ENCODE peak calls at places on chromosomes 2 and 18, in four cellular contexts. D is colonic mucosa, T is uterus, G is hepatocyte. P is an unnamed sample.

GRCh38 chr2:205808493-205809121 is 126.3 kb downstream of the NRP2 start:
- DNase-seq in D (no peak), T (no peak), G (no peak), P (no peak)

GRCh38 chr2:98577313-98577712 is 31.0 kb downstream of the COA5 start:
- DNase-seq in D (peak; percentile 13), T (no peak), G (no peak), P (no peak)

GRCh38 chr2:122528958-122529670 is 773.7 kb downstream of the TSN start:
- DNase-seq in D (no peak), T (no peak), G (no peak), P (no peak)

GRCh38 chr2:212730994-212731393 is 192.4 kb upstream of the ERBB4 start:
- DNase-seq in D (no peak), T (no peak), G (no peak), P (no peak)

GRCh38 chr18:3596324-3597158 is 146.6 kb downstream of the TGIF1 start:
- DNase-seq in D (peak; percentile 70), T (peak; percentile 38), G (peak; percentile 54), P (no peak)

GRCh38 chr18:55048892-55049291 is 89.6 kb upstream of the CCDC68 start:
- DNase-seq in D (no peak), T (no peak), G (no peak), P (peak; percentile 5)

GRCh38 chr2:232926448-232927040 is 56.5 kb downstream of the SNORC start:
- DNase-seq in D (no peak), T (no peak), G (no peak), P (no peak)

GRCh38 chr18:34222025-34222395 is 2.7 kb downstream of the NOL4 start:
- DNase-seq in D (no peak), T (no peak), G (peak; percentile 5), P (no peak)

GRCh38 chr2:200021449-200022114 is 66.2 kb downstream of the MAIP1 start:
- DNase-seq in D (no peak), T (no peak), G (no peak), P (no peak)

GRCh38 chr2:1203772-1204171 is 209.5 kb upstream of the TPO start:
- DNase-seq in D (no peak), T (no peak), G (no peak), P (no peak)

GRCh38 chr2:227411990-227412350 is 24.2 kb upstream of the SCYGR1 start:
- DNase-seq in D (no peak), T (no peak), G (no peak), P (no peak)

GRCh38 chr2:98478861-98479770 is 34.5 kb downstream of the INPP4A start:
- DNase-seq in D (no peak), T (no peak), G (no peak), P (no peak)

GRCh38 chr2:67641302-67641701 is 244.2 kb downstream of the ETAA1 start:
- DNase-seq in D (no peak), T (no peak), G (no peak), P (no peak)

GRCh38 chr2:147937744-147938349 is 82.7 kb downstream of the ORC4 start:
- DNase-seq in D (no peak), T (no peak), G (peak; percentile 61), P (peak; percentile 3)

GRCh38 chr18:64208531-64208930 is 59.6 kb upstream of the LINC00305 start:
- DNase-seq in D (no peak), T (no peak), G (no peak), P (no peak)

GRCh38 chr2:190972846-190973245 is 41.1 kb downstream of the STAT1 start:
- DNase-seq in D (no peak), T (no peak), G (no peak), P (no peak)

GRCh38 chr18:73908323-73908722 is 239.3 kb downstream of the FBXO15 start:
- DNase-seq in D (no peak), T (no peak), G (peak; percentile 74), P (peak; percentile 34)

GRCh38 chr2:105403785-105404698 is 5.2 kb upstream of the FHL2 start:
- DNase-seq in D (peak; percentile 71), T (peak; percentile 55), G (peak; percentile 61), P (peak; percentile 59)

GRCh38 chr18:45825258-45825744 is at the start of gene SIGLEC15:
- DNase-seq in D (no peak), T (no peak), G (no peak), P (no peak)

GRCh38 chr2:237875234-237876055 is 16.0 kb downstream of the RAMP1 start:
- DNase-seq in D (no peak), T (peak; percentile 16), G (peak; percentile 3), P (no peak)

GRCh38 chr2:220117010-220117409 is 489.6 kb downstream of the SLC4A3 start:
- DNase-seq in D (no peak), T (no peak), G (no peak), P (no peak)

GRCh38 chr18:55300469-55301195 is 287.4 kb downstream of the TCF4 start:
- DNase-seq in D (no peak), T (peak; percentile 21), G (peak; percentile 61), P (no peak)

GRCh38 chr2:132255714-132256113 is 94.0 kb upstream of the ANKRD30BL start:
- DNase-seq in D (no peak), T (no peak), G (no peak), P (no peak)

GRCh38 chr2:133377599-133377998 is 190.7 kb downstream of the NCKAP5 start:
- DNase-seq in D (no peak), T (no peak), G (no peak), P (no peak)

GRCh38 chr2:216710531-216711282 is 15.4 kb upstream of the IGFBP5 start:
- DNase-seq in D (no peak), T (peak; percentile 72), G (peak; percentile 42), P (peak; percentile 44)

GRCh38 chr2:47744074-47744473 is 38.9 kb upstream of the MSH6 start:
- DNase-seq in D (no peak), T (no peak), G (no peak), P (no peak)

GRCh38 chr18:55384551-55385275 is 203.3 kb downstream of the TCF4 start:
- DNase-seq in D (peak; percentile 23), T (no peak), G (no peak), P (no peak)

GRCh38 chr2:86143307-86143706 is 37.3 kb downstream of the PTCD3 start:
- DNase-seq in D (no peak), T (no peak), G (no peak), P (no peak)

GRCh38 chr2:74008761-74009395 is 24.2 kb downstream of the TET3 start:
- DNase-seq in D (no peak), T (no peak), G (no peak), P (no peak)

GRCh38 chr18:72206814-72207213 is 337.3 kb downstream of the CBLN2 start:
- DNase-seq in D (no peak), T (no peak), G (no peak), P (peak; percentile 49)

GRCh38 chr2:220157312-220157711 is 529.9 kb downstream of the SLC4A3 start:
- DNase-seq in D (no peak), T (no peak), G (no peak), P (no peak)

GRCh38 chr2:134457353-134457752 is 203.5 kb downstream of the MGAT5 start:
- DNase-seq in D (no peak), T (no peak), G (no peak), P (no peak)

GRCh38 chr2:176132397-176133086 is 3.0 kb downstream of the HOXD8 start:
- DNase-seq in D (no peak), T (no peak), G (no peak), P (no peak)

GRCh38 chr2:181552808-181553207 is 95.6 kb downstream of the ITGA4 start:
- DNase-seq in D (no peak), T (no peak), G (peak; percentile 6), P (no peak)

GRCh38 chr2:153478289-153479261 is at the start of gene RPRM:
- DNase-seq in D (peak; percentile 65), T (peak; percentile 89), G (peak; percentile 93), P (peak; percentile 28)

GRCh38 chr2:85477884-85478283 is 59.4 kb downstream of the SH2D6 start:
- DNase-seq in D (no peak), T (no peak), G (no peak), P (no peak)

GRCh38 chr2:27849558-27849957 is 40.6 kb downstream of the RBKS start:
- DNase-seq in D (no peak), T (no peak), G (no peak), P (no peak)

GRCh38 chr2:197804758-197805597 is 585 bp downstream of the PLCL1 start:
- DNase-seq in D (peak; percentile 29), T (no peak), G (peak; percentile 32), P (no peak)

GRCh38 chr2:230330206-230330605 is 3.2 kb downstream of the SP140L start:
- DNase-seq in D (no peak), T (no peak), G (no peak), P (no peak)

GRCh38 chr2:230327418-230328154 is 593 bp downstream of the SP140L start:
- DNase-seq in D (peak; percentile 52), T (no peak), G (no peak), P (no peak)

GRCh38 chr2:230326453-230327417 is at the start of gene SP140L:
- DNase-seq in D (peak; percentile 87), T (peak; percentile 58), G (peak; percentile 72), P (peak; percentile 47)

GRCh38 chr2:230325316-230326243 is 1.4 kb upstream of the SP140L start:
- DNase-seq in D (no peak), T (no peak), G (no peak), P (no peak)

DNA sequence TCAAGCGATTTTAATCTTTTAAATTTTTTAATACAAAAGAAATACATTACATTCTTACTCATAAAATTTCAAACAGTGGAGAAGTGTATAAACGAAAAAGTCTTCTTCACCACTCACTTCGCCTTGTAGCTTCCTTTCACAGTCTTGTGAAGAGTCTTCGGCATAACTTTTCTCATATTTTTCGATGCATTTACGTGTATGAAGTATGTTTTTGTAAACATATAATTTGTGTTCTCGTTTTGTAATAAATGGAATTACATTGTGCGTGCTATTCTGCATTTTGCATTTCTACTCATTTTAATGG is 1.1 kb downstream of the SP140L start:
- DNase-seq in D (no peak), T (no peak), G (no peak), P (no peak)
- H3K4me3 ChIP-seq in D (peak overlapping the region; percentile 31), T (no peak overlapping the region), G (peak overlapping the region; percentile 5), P (no peak overlapping the region)

DNA sequence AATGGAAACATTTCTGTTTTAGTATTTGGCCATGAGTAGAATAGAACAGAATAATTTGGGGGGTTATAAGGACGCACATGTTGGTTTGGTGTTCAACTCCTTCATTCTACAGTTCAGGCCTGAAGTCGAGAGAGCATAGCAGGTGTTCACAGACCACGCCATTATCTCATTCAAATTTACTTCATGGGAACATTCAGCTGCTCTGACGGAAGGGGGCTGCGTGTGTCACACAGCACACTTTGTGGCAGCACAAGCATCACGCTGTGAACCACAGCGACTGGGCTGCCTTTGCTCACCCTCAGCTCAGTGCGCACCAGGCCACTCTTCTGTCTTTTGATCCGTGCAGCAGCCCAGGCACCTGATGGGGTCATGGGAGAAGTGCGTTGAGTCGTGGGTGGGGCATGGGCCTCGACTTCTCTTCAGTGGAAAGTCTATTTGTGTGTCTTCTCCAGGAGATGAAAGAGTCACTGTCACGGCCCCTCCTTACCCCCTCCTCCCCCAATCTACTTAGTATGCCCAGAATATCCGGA is 348.6 kb upstream of the SALL3 start:
- DNase-seq in D (no peak), T (no peak), G (no peak), P (no peak)
- TF ChIP-seq CTCF in D (no peak), T (no peak), G (no peak), P (no peak)

GRCh38 chr2:11533278-11534077 is at the start of gene GREB1:
- DNase-seq in D (no peak), T (no peak), G (no peak), P (no peak)
- H3K4me3 ChIP-seq in D (no peak within 1 kb of the TSS), T (no peak within 1 kb of the TSS), G (no peak within 1 kb of the TSS), P (no peak within 1 kb of the TSS)

GRCh38 chr2:127637725-127638252 is 8.2 kb upstream of the GPR17 start:
- DNase-seq in D (no peak), T (peak; percentile 52), G (peak; percentile 58), P (no peak)
- TF ChIP-seq CTCF in D (no peak), T (no peak), G (no peak), P (no peak)

P was measured in astrocyte of the cerebellum.